ENCODE peak calls at places on chromosome 12, in five cellular contexts. N is activated CD4-positive, CD25-positive, alpha-beta regulatory T cell treated with anti-CD3 and anti-CD28 coated beads, Interleukin-2, amount 50 U/mL, for 16 hours; B is astrocyte; V is stromal cell of bone marrow; C is nephron progenitor cell. H is an unnamed sample.

GRCh38 chr12:116662612-116663144 is 75.2 kb downstream of the SPRING1 start:
- DNase-seq in N (no peak), B (peak), V (no peak), C (peak), H (peak)

GRCh38 chr12:49013403-49013802 is 5.2 kb downstream of the PRKAG1 start:
- DNase-seq in N (no peak), B (no peak), V (no peak), C (no peak), H (no peak)

GRCh38 chr12:117069926-117070900 is 29.0 kb downstream of the TESC start:
- DNase-seq in N (no peak), B (no peak), V (no peak), C (no peak), H (no peak)

GRCh38 chr12:99529966-99530365 is 117.6 kb upstream of the GARIN6 start:
- DNase-seq in N (no peak), B (peak), V (no peak), C (no peak), H (peak)

GRCh38 chr12:43917896-43918295 is 82.0 kb downstream of the TMEM117 start:
- DNase-seq in N (no peak), B (no peak), V (no peak), C (no peak), H (no peak)

GRCh38 chr12:4915752-4916151 is 6.0 kb downstream of the KCNA1 start:
- DNase-seq in N (no peak), B (no peak), V (no peak), C (no peak), H (no peak)

GRCh38 chr12:31590730-31591307 is at the start of gene DENND5B:
- DNase-seq in N (no peak), B (peak), V (peak), C (peak), H (peak)

GRCh38 chr12:29782285-29782820 is 1.4 kb downstream of the TMTC1 start:
- DNase-seq in N (no peak), B (peak), V (peak), C (no peak), H (peak)

GRCh38 chr12:2959508-2960431 is 573 bp downstream of the TEAD4 start:
- DNase-seq in N (no peak), B (peak), V (no peak), C (peak), H (peak)

GRCh38 chr12:30732954-30733637 is 21.7 kb downstream of the CAPRIN2 start:
- DNase-seq in N (no peak), B (no peak), V (no peak), C (no peak), H (no peak)

H was measured in mesenchymal stem cell.